ENCODE peak calls at places on chromosomes 16 and 17, in four cellular contexts. L is WTC11, T is K562, E is SK-N-SH. D is an unnamed sample.

GRCh38 chr17:81003711-81004335 is 12.2 kb downstream of the CHMP6 start:
- DNase-seq in L (no peak), T (peak), E (peak), D (no peak)

GRCh38 chr16:83928341-83929055 is 24.5 kb upstream of the OSGIN1 start:
- DNase-seq in L (no peak), T (no peak), E (no peak), D (no peak)

GRCh38 chr17:2487306-2487705 is 24.4 kb downstream of the METTL16 start:
- DNase-seq in L (no peak), T (no peak), E (no peak), D (no peak)

GRCh38 chr17:60751884-60752283 is 74.2 kb downstream of the BCAS3 start:
- DNase-seq in L (no peak), T (no peak), E (no peak), D (no peak)

GRCh38 chr17:19727466-19728113 is 11.2 kb upstream of the SLC47A2 start:
- DNase-seq in L (no peak), T (no peak), E (no peak), D (no peak)

GRCh38 chr17:39709319-39709997 is 9.6 kb downstream of the ERBB2 start:
- DNase-seq in L (no peak), T (no peak), E (no peak), D (no peak)

GRCh38 chr17:32819035-32819434 is 57.9 kb downstream of the MYO1D start:
- DNase-seq in L (no peak), T (peak), E (peak), D (no peak)

GRCh38 chr17:50425682-50426471 is at the start of gene ACSF2:
- DNase-seq in L (peak), T (peak), E (peak), D (peak)

GRCh38 chr16:1992475-1993292 is 2.9 kb downstream of the SYNGR3 start:
- DNase-seq in L (peak), T (peak), E (no peak), D (peak)

GRCh38 chr17:72588961-72589360 is 468.1 kb downstream of the SOX9 start:
- DNase-seq in L (no peak), T (no peak), E (no peak), D (no peak)

GRCh38 chr17:49074851-49075540 is 57.6 kb upstream of the B4GALNT2 start:
- DNase-seq in L (no peak), T (no peak), E (no peak), D (no peak)

GRCh38 chr17:59707971-59708425 is 544 bp downstream of the VMP1 start:
- DNase-seq in L (no peak), T (no peak), E (no peak), D (no peak)

GRCh38 chr17:69828087-69828486 is 246.9 kb upstream of the KCNJ16 start:
- DNase-seq in L (no peak), T (no peak), E (no peak), D (no peak)

GRCh38 chr16:86925067-86925791 is 346.9 kb downstream of the FOXL1 start:
- DNase-seq in L (no peak), T (no peak), E (no peak), D (no peak)

GRCh38 chr17:45794840-45795239 is 10.7 kb downstream of the CRHR1 start:
- DNase-seq in L (peak), T (no peak), E (no peak), D (no peak)

GRCh38 chr16:68475071-68475470 is 26.8 kb upstream of the SMPD3 start:
- DNase-seq in L (no peak), T (no peak), E (no peak), D (no peak)

GRCh38 chr16:67444259-67445125 is 13.6 kb downstream of the HSD11B2 start:
- DNase-seq in L (peak), T (no peak), E (no peak), D (no peak)

GRCh38 chr16:81492965-81493754 is 48.6 kb downstream of the CMIP start:
- DNase-seq in L (no peak), T (no peak), E (no peak), D (no peak)

GRCh38 chr17:44829558-44830358 is at the start of gene GJC1:
- DNase-seq in L (peak), T (peak), E (peak), D (peak)

GRCh38 chr17:56978441-56979090 is 635 bp downstream of the SCPEP1 start:
- DNase-seq in L (no peak), T (peak), E (peak), D (no peak)

GRCh38 chr16:71895679-71896385 is 501 bp downstream of the IST1 start:
- DNase-seq in L (peak), T (peak), E (no peak), D (no peak)

GRCh38 chr16:78210305-78210704 is 110.9 kb downstream of the WWOX start:
- DNase-seq in L (no peak), T (no peak), E (no peak), D (peak)

GRCh38 chr17:56601613-56602012 is 8.1 kb downstream of the NOG start:
- DNase-seq in L (no peak), T (no peak), E (no peak), D (no peak)

GRCh38 chr17:15262291-15263205 is 2.6 kb downstream of the PMP22 start:
- DNase-seq in L (peak), T (peak), E (peak), D (no peak)

GRCh38 chr17:28371245-28372202 is at the start of gene SARM1:
- DNase-seq in L (peak), T (peak), E (peak), D (peak)

GRCh38 chr17:19364699-19365498 is 2.4 kb upstream of the B9D1 start:
- DNase-seq in L (no peak), T (no peak), E (peak), D (no peak)

GRCh38 chr16:85682516-85682915 is 6.2 kb downstream of the GINS2 start:
- DNase-seq in L (no peak), T (no peak), E (no peak), D (no peak)

GRCh38 chr16:48272837-48273421 is 25.6 kb upstream of the ABCC11 start:
- DNase-seq in L (no peak), T (no peak), E (no peak), D (no peak)

DNA sequence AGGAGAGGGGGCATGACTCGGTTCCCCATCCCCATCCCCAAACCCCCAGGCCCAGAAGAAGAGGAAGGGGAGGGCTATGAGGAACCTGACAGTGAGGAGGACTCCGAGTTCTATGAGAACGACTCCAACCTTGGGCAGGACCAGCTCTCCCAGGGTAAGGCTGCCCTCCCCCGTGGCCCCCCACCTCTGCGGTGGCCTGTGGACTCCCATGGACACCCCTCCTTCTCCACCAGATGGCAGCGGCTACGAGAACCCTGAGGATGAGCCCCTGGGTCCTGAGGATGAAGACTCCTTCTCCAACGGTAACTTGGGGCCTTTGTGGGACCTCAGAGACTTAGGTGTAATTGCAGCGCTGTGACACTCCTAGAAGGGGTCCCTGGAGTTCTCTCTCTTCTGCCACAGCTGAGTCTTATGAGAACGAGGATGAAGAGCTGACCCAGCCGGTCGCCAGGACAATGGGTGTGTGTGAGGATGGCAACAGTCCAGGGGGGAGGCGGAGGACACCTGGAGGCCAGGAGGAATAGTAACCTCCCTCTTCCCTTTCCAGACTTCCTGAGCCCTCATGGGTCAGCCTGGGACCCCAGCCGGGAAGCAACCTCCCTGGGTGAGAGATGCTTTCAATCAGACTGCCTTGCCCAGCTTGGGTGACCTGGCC is 5.6 kb downstream of the CD19 start:
- DNase-seq in L (no peak), T (no peak), E (no peak), D (no peak)
- TF ChIP-seq TEAD4 in L (no peak), T (no peak), E (no peak), D (no peak)

GRCh38 chr17:78383725-78384471 is 5.4 kb downstream of the PGS1 start:
- DNase-seq in L (no peak), T (no peak), E (no peak), D (no peak)
- TF ChIP-seq TEAD4 in L (no peak), T (no peak), E (no peak), D (no peak)

GRCh38 chr17:63412234-63412633 is 33.9 kb downstream of the CYB561 start:
- DNase-seq in L (no peak), T (no peak), E (no peak), D (no peak)

GRCh38 chr17:63406689-63407330 is 39.3 kb downstream of the CYB561 start:
- DNase-seq in L (peak), T (peak), E (peak), D (peak)

GRCh38 chr17:63405020-63405419 is 41.1 kb downstream of the CYB561 start:
- DNase-seq in L (no peak), T (no peak), E (no peak), D (no peak)

GRCh38 chr17:63405741-63406261 is 40.3 kb downstream of the CYB561 start:
- DNase-seq in L (no peak), T (peak), E (peak), D (no peak)

DNA sequence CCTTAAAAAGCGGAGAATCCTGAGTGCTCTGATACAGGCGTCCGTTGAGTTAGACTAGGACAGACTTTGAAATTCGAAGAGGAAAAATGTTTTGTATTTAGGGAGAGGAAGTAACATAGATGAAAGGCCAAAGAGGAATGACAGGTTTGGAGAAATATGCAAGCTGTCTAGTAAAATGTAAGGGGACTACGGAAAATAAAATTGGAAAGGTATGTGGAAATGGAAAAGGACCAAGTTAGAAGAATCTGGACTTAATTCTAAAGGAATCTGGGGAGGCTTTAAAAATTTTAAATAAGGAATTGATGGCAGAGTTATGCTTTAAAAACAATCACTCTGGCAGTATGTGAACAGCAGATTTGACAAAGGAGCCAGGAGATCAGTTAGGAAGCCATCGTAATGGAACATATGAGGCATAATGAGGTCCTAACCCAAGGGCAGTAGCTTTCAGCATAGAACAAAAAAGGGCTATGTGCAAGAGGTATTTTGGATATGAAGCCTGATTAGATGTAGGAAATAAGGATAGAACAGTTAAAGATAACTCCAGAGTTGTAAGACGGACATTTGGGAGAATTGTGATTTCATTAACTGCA is 38.3 kb downstream of the CYB561 start:
- DNase-seq in L (no peak), T (no peak), E (no peak), D (no peak)
- TF ChIP-seq TEAD4 in L (no peak), T (no peak), E (peak), D (no peak)

GRCh38 chr17:9179602-9180001 is 158.3 kb downstream of the NTN1 start:
- DNase-seq in L (peak), T (no peak), E (no peak), D (no peak)
- TF ChIP-seq TEAD4 in L (no peak), T (no peak), E (no peak), D (no peak)